ENCODE peak calls at places on chromosome 18, in five cellular contexts. One of them, this sample, is unnamed.

GRCh38 chr18:56124186-56124585 is 514.2 kb downstream of the TXNL1 start:
- DNase-seq in SJSA1: peak
- DNase-seq in NCI-H2081: no peak
- DNase-seq in stimulated activated CD4-positive, alpha-beta T cell treated with anti-CD3 and anti-CD28 coated beads, Interleukin-15, amount 100 ng/mL, for 1 hour: no peak
- DNase-seq in OCI-LY7: no peak
- DNase-seq in this sample: no peak

GRCh38 chr18:50644146-50644545 is 84.3 kb downstream of the MAPK4 start:
- DNase-seq in SJSA1: no peak
- DNase-seq in NCI-H2081: no peak
- DNase-seq in stimulated activated CD4-positive, alpha-beta T cell treated with anti-CD3 and anti-CD28 coated beads, Interleukin-15, amount 100 ng/mL, for 1 hour: no peak
- DNase-seq in OCI-LY7: no peak
- DNase-seq in this sample: no peak

GRCh38 chr18:78006805-78007204 is 757.2 kb downstream of the GALR1 start:
- DNase-seq in SJSA1: no peak
- DNase-seq in NCI-H2081: no peak
- DNase-seq in stimulated activated CD4-positive, alpha-beta T cell treated with anti-CD3 and anti-CD28 coated beads, Interleukin-15, amount 100 ng/mL, for 1 hour: no peak
- DNase-seq in OCI-LY7: no peak
- DNase-seq in this sample: no peak

GRCh38 chr18:78994000-78994399 is 14.4 kb downstream of the SALL3 start:
- DNase-seq in SJSA1: no peak
- DNase-seq in NCI-H2081: no peak
- DNase-seq in stimulated activated CD4-positive, alpha-beta T cell treated with anti-CD3 and anti-CD28 coated beads, Interleukin-15, amount 100 ng/mL, for 1 hour: no peak
- DNase-seq in OCI-LY7: no peak
- DNase-seq in this sample: no peak

GRCh38 chr18:79570266-79571201 is 109.1 kb upstream of the CTDP1 start:
- DNase-seq in SJSA1: peak
- DNase-seq in NCI-H2081: no peak
- DNase-seq in stimulated activated CD4-positive, alpha-beta T cell treated with anti-CD3 and anti-CD28 coated beads, Interleukin-15, amount 100 ng/mL, for 1 hour: no peak
- DNase-seq in OCI-LY7: no peak
- DNase-seq in this sample: no peak

GRCh38 chr18:25044694-25045093 is 307.3 kb downstream of the ZNF521 start:
- DNase-seq in SJSA1: no peak
- DNase-seq in NCI-H2081: no peak
- DNase-seq in stimulated activated CD4-positive, alpha-beta T cell treated with anti-CD3 and anti-CD28 coated beads, Interleukin-15, amount 100 ng/mL, for 1 hour: no peak
- DNase-seq in OCI-LY7: no peak
- DNase-seq in this sample: no peak

GRCh38 chr18:23876496-23876895 is 138.1 kb upstream of the TTC39C start:
- DNase-seq in SJSA1: no peak
- DNase-seq in NCI-H2081: no peak
- DNase-seq in stimulated activated CD4-positive, alpha-beta T cell treated with anti-CD3 and anti-CD28 coated beads, Interleukin-15, amount 100 ng/mL, for 1 hour: no peak
- DNase-seq in OCI-LY7: no peak
- DNase-seq in this sample: no peak

GRCh38 chr18:44988821-44989587 is 308.3 kb downstream of the SETBP1 start:
- DNase-seq in SJSA1: no peak
- DNase-seq in NCI-H2081: no peak
- DNase-seq in stimulated activated CD4-positive, alpha-beta T cell treated with anti-CD3 and anti-CD28 coated beads, Interleukin-15, amount 100 ng/mL, for 1 hour: no peak
- DNase-seq in OCI-LY7: no peak
- DNase-seq in this sample: no peak

GRCh38 chr18:10006261-10006903 is 92.6 kb downstream of the VAPA start:
- DNase-seq in SJSA1: no peak
- DNase-seq in NCI-H2081: peak
- DNase-seq in stimulated activated CD4-positive, alpha-beta T cell treated with anti-CD3 and anti-CD28 coated beads, Interleukin-15, amount 100 ng/mL, for 1 hour: no peak
- DNase-seq in OCI-LY7: peak
- DNase-seq in this sample: no peak

GRCh38 chr18:44149706-44150105 is 531.0 kb upstream of the SETBP1 start:
- DNase-seq in SJSA1: peak
- DNase-seq in NCI-H2081: no peak
- DNase-seq in stimulated activated CD4-positive, alpha-beta T cell treated with anti-CD3 and anti-CD28 coated beads, Interleukin-15, amount 100 ng/mL, for 1 hour: no peak
- DNase-seq in OCI-LY7: no peak
- DNase-seq in this sample: no peak

GRCh38 chr18:69574401-69574800 is 173.7 kb downstream of the DOK6 start:
- DNase-seq in SJSA1: no peak
- DNase-seq in NCI-H2081: no peak
- DNase-seq in stimulated activated CD4-positive, alpha-beta T cell treated with anti-CD3 and anti-CD28 coated beads, Interleukin-15, amount 100 ng/mL, for 1 hour: no peak
- DNase-seq in OCI-LY7: no peak
- DNase-seq in this sample: no peak

This sample was measured in frontal cortex.